ENCODE peak calls at places on chromosomes 4 and X, in seven cellular contexts. One of them, this sample, is unnamed.

GRCh38 chr4:12471193-12471592 is 1012.9 kb downstream of the RAB28 start:
- DNase-seq in activated T-cell treated with anti-CD3 and anti-CD28 coated beads, Interleukin-2, amount 50 U/mL, for 48 hours: no peak
- DNase-seq in left lung: no peak
- DNase-seq in iPS-NIHi11: no peak
- DNase-seq in AG08396: no peak
- DNase-seq in GM03348: no peak
- DNase-seq in activated naive CD4-positive, alpha-beta T cell treated with anti-CD3 and anti-CD28 coated beads, Interleukin-2, amount 10 ng/mL, durations not matched to agents 7 days and 5 days: no peak
- DNase-seq in this sample: no peak

GRCh38 chr4:184529283-184529682 is 54.9 kb upstream of the IRF2 start:
- DNase-seq in activated T-cell treated with anti-CD3 and anti-CD28 coated beads, Interleukin-2, amount 50 U/mL, for 48 hours: no peak
- DNase-seq in left lung: no peak
- DNase-seq in iPS-NIHi11: no peak
- DNase-seq in AG08396: no peak
- DNase-seq in GM03348: no peak
- DNase-seq in activated naive CD4-positive, alpha-beta T cell treated with anti-CD3 and anti-CD28 coated beads, Interleukin-2, amount 10 ng/mL, durations not matched to agents 7 days and 5 days: no peak
- DNase-seq in this sample: peak

GRCh38 chr4:187666634-187667033 is 328.9 kb upstream of the ZFP42 start:
- DNase-seq in activated T-cell treated with anti-CD3 and anti-CD28 coated beads, Interleukin-2, amount 50 U/mL, for 48 hours: no peak
- DNase-seq in left lung: no peak
- DNase-seq in iPS-NIHi11: no peak
- DNase-seq in AG08396: peak
- DNase-seq in GM03348: peak
- DNase-seq in activated naive CD4-positive, alpha-beta T cell treated with anti-CD3 and anti-CD28 coated beads, Interleukin-2, amount 10 ng/mL, durations not matched to agents 7 days and 5 days: no peak
- DNase-seq in this sample: peak

GRCh38 chr4:121642876-121643585 is 53.7 kb downstream of the ANXA5 start:
- DNase-seq in activated T-cell treated with anti-CD3 and anti-CD28 coated beads, Interleukin-2, amount 50 U/mL, for 48 hours: no peak
- DNase-seq in left lung: no peak
- DNase-seq in iPS-NIHi11: no peak
- DNase-seq in AG08396: no peak
- DNase-seq in GM03348: no peak
- DNase-seq in activated naive CD4-positive, alpha-beta T cell treated with anti-CD3 and anti-CD28 coated beads, Interleukin-2, amount 10 ng/mL, durations not matched to agents 7 days and 5 days: no peak
- DNase-seq in this sample: no peak

GRCh38 chrX:39728025-39728424 is 369.7 kb downstream of the BCOR start:
- DNase-seq in activated T-cell treated with anti-CD3 and anti-CD28 coated beads, Interleukin-2, amount 50 U/mL, for 48 hours: no peak
- DNase-seq in left lung: no peak
- DNase-seq in iPS-NIHi11: no peak
- DNase-seq in AG08396: no peak
- DNase-seq in GM03348: peak
- DNase-seq in activated naive CD4-positive, alpha-beta T cell treated with anti-CD3 and anti-CD28 coated beads, Interleukin-2, amount 10 ng/mL, durations not matched to agents 7 days and 5 days: no peak
- DNase-seq in this sample: no peak

GRCh38 chrX:109873576-109873975 is 129.3 kb upstream of the TMEM164 start:
- DNase-seq in activated T-cell treated with anti-CD3 and anti-CD28 coated beads, Interleukin-2, amount 50 U/mL, for 48 hours: no peak
- DNase-seq in left lung: no peak
- DNase-seq in iPS-NIHi11: no peak
- DNase-seq in AG08396: no peak
- DNase-seq in GM03348: no peak
- DNase-seq in activated naive CD4-positive, alpha-beta T cell treated with anti-CD3 and anti-CD28 coated beads, Interleukin-2, amount 10 ng/mL, durations not matched to agents 7 days and 5 days: no peak
- DNase-seq in this sample: no peak

GRCh38 chrX:67159437-67159836 is 384.4 kb upstream of the AR start:
- DNase-seq in activated T-cell treated with anti-CD3 and anti-CD28 coated beads, Interleukin-2, amount 50 U/mL, for 48 hours: no peak
- DNase-seq in left lung: no peak
- DNase-seq in iPS-NIHi11: no peak
- DNase-seq in AG08396: no peak
- DNase-seq in GM03348: no peak
- DNase-seq in activated naive CD4-positive, alpha-beta T cell treated with anti-CD3 and anti-CD28 coated beads, Interleukin-2, amount 10 ng/mL, durations not matched to agents 7 days and 5 days: no peak
- DNase-seq in this sample: no peak

GRCh38 chrX:16212436-16212835 is 45.2 kb downstream of the MAGEB17 start:
- DNase-seq in activated T-cell treated with anti-CD3 and anti-CD28 coated beads, Interleukin-2, amount 50 U/mL, for 48 hours: no peak
- DNase-seq in left lung: no peak
- DNase-seq in iPS-NIHi11: peak
- DNase-seq in AG08396: peak
- DNase-seq in GM03348: peak
- DNase-seq in activated naive CD4-positive, alpha-beta T cell treated with anti-CD3 and anti-CD28 coated beads, Interleukin-2, amount 10 ng/mL, durations not matched to agents 7 days and 5 days: no peak
- DNase-seq in this sample: peak

GRCh38 chrX:42375080-42375479 is 402.9 kb downstream of the PPP1R2C start:
- DNase-seq in activated T-cell treated with anti-CD3 and anti-CD28 coated beads, Interleukin-2, amount 50 U/mL, for 48 hours: no peak
- DNase-seq in left lung: no peak
- DNase-seq in iPS-NIHi11: no peak
- DNase-seq in AG08396: no peak
- DNase-seq in GM03348: no peak
- DNase-seq in activated naive CD4-positive, alpha-beta T cell treated with anti-CD3 and anti-CD28 coated beads, Interleukin-2, amount 10 ng/mL, durations not matched to agents 7 days and 5 days: no peak
- DNase-seq in this sample: no peak

GRCh38 chr4:102137217-102137616 is 208.1 kb downstream of the SLC39A8 start:
- DNase-seq in activated T-cell treated with anti-CD3 and anti-CD28 coated beads, Interleukin-2, amount 50 U/mL, for 48 hours: no peak
- DNase-seq in left lung: no peak
- DNase-seq in iPS-NIHi11: no peak
- DNase-seq in AG08396: no peak
- DNase-seq in GM03348: no peak
- DNase-seq in activated naive CD4-positive, alpha-beta T cell treated with anti-CD3 and anti-CD28 coated beads, Interleukin-2, amount 10 ng/mL, durations not matched to agents 7 days and 5 days: no peak
- DNase-seq in this sample: no peak

GRCh38 chr4:82519072-82519471 is 42.7 kb downstream of the TMEM150C start:
- DNase-seq in activated T-cell treated with anti-CD3 and anti-CD28 coated beads, Interleukin-2, amount 50 U/mL, for 48 hours: no peak
- DNase-seq in left lung: no peak
- DNase-seq in iPS-NIHi11: no peak
- DNase-seq in AG08396: no peak
- DNase-seq in GM03348: no peak
- DNase-seq in activated naive CD4-positive, alpha-beta T cell treated with anti-CD3 and anti-CD28 coated beads, Interleukin-2, amount 10 ng/mL, durations not matched to agents 7 days and 5 days: no peak
- DNase-seq in this sample: no peak

GRCh38 chr4:35465096-35465495 is 779.2 kb downstream of the ARAP2 start:
- DNase-seq in activated T-cell treated with anti-CD3 and anti-CD28 coated beads, Interleukin-2, amount 50 U/mL, for 48 hours: no peak
- DNase-seq in left lung: no peak
- DNase-seq in iPS-NIHi11: no peak
- DNase-seq in AG08396: no peak
- DNase-seq in GM03348: no peak
- DNase-seq in activated naive CD4-positive, alpha-beta T cell treated with anti-CD3 and anti-CD28 coated beads, Interleukin-2, amount 10 ng/mL, durations not matched to agents 7 days and 5 days: no peak
- DNase-seq in this sample: peak

GRCh38 chr4:76377922-76378321 is 43.0 kb downstream of the CCDC158 start:
- DNase-seq in activated T-cell treated with anti-CD3 and anti-CD28 coated beads, Interleukin-2, amount 50 U/mL, for 48 hours: peak
- DNase-seq in left lung: no peak
- DNase-seq in iPS-NIHi11: peak
- DNase-seq in AG08396: peak
- DNase-seq in GM03348: peak
- DNase-seq in activated naive CD4-positive, alpha-beta T cell treated with anti-CD3 and anti-CD28 coated beads, Interleukin-2, amount 10 ng/mL, durations not matched to agents 7 days and 5 days: peak
- DNase-seq in this sample: peak

GRCh38 chr4:55993994-55994657 is 45.4 kb downstream of the CEP135 start:
- DNase-seq in activated T-cell treated with anti-CD3 and anti-CD28 coated beads, Interleukin-2, amount 50 U/mL, for 48 hours: peak
- DNase-seq in left lung: no peak
- DNase-seq in iPS-NIHi11: no peak
- DNase-seq in AG08396: no peak
- DNase-seq in GM03348: no peak
- DNase-seq in activated naive CD4-positive, alpha-beta T cell treated with anti-CD3 and anti-CD28 coated beads, Interleukin-2, amount 10 ng/mL, durations not matched to agents 7 days and 5 days: no peak
- DNase-seq in this sample: no peak

GRCh38 chr4:162061214-162061613 is 102.6 kb downstream of the FSTL5 start:
- DNase-seq in activated T-cell treated with anti-CD3 and anti-CD28 coated beads, Interleukin-2, amount 50 U/mL, for 48 hours: no peak
- DNase-seq in left lung: no peak
- DNase-seq in iPS-NIHi11: peak
- DNase-seq in AG08396: no peak
- DNase-seq in GM03348: no peak
- DNase-seq in activated naive CD4-positive, alpha-beta T cell treated with anti-CD3 and anti-CD28 coated beads, Interleukin-2, amount 10 ng/mL, durations not matched to agents 7 days and 5 days: no peak
- DNase-seq in this sample: peak

GRCh38 chrX:109783712-109784109 is 50.7 kb upstream of the ACSL4 start:
- DNase-seq in activated T-cell treated with anti-CD3 and anti-CD28 coated beads, Interleukin-2, amount 50 U/mL, for 48 hours: no peak
- DNase-seq in left lung: no peak
- DNase-seq in iPS-NIHi11: no peak
- DNase-seq in AG08396: no peak
- DNase-seq in GM03348: no peak
- DNase-seq in activated naive CD4-positive, alpha-beta T cell treated with anti-CD3 and anti-CD28 coated beads, Interleukin-2, amount 10 ng/mL, durations not matched to agents 7 days and 5 days: no peak
- DNase-seq in this sample: no peak

GRCh38 chrX:126552313-126553022 is at the start of gene DCAF12L1:
- DNase-seq in activated T-cell treated with anti-CD3 and anti-CD28 coated beads, Interleukin-2, amount 50 U/mL, for 48 hours: no peak
- DNase-seq in left lung: peak
- DNase-seq in iPS-NIHi11: peak
- DNase-seq in AG08396: no peak
- DNase-seq in GM03348: no peak
- DNase-seq in activated naive CD4-positive, alpha-beta T cell treated with anti-CD3 and anti-CD28 coated beads, Interleukin-2, amount 10 ng/mL, durations not matched to agents 7 days and 5 days: no peak
- DNase-seq in this sample: no peak

GRCh38 chrX:125293792-125294780 is 25.6 kb upstream of the TEX13C start:
- DNase-seq in activated T-cell treated with anti-CD3 and anti-CD28 coated beads, Interleukin-2, amount 50 U/mL, for 48 hours: no peak
- DNase-seq in left lung: no peak
- DNase-seq in iPS-NIHi11: no peak
- DNase-seq in AG08396: no peak
- DNase-seq in GM03348: no peak
- DNase-seq in activated naive CD4-positive, alpha-beta T cell treated with anti-CD3 and anti-CD28 coated beads, Interleukin-2, amount 10 ng/mL, durations not matched to agents 7 days and 5 days: no peak
- DNase-seq in this sample: no peak

GRCh38 chr4:26400140-26400539 is 79.3 kb downstream of the RBPJ start:
- DNase-seq in activated T-cell treated with anti-CD3 and anti-CD28 coated beads, Interleukin-2, amount 50 U/mL, for 48 hours: no peak
- DNase-seq in left lung: no peak
- DNase-seq in iPS-NIHi11: no peak
- DNase-seq in AG08396: no peak
- DNase-seq in GM03348: no peak
- DNase-seq in activated naive CD4-positive, alpha-beta T cell treated with anti-CD3 and anti-CD28 coated beads, Interleukin-2, amount 10 ng/mL, durations not matched to agents 7 days and 5 days: no peak
- DNase-seq in this sample: no peak

GRCh38 chr4:154491341-154491679 is 289 bp downstream of the DCHS2 start:
- DNase-seq in activated T-cell treated with anti-CD3 and anti-CD28 coated beads, Interleukin-2, amount 50 U/mL, for 48 hours: no peak
- DNase-seq in left lung: no peak
- DNase-seq in iPS-NIHi11: peak
- DNase-seq in AG08396: peak
- DNase-seq in GM03348: peak
- DNase-seq in activated naive CD4-positive, alpha-beta T cell treated with anti-CD3 and anti-CD28 coated beads, Interleukin-2, amount 10 ng/mL, durations not matched to agents 7 days and 5 days: no peak
- DNase-seq in this sample: no peak

GRCh38 chr4:41420576-41420975 is 117.4 kb upstream of the LIMCH1 start:
- DNase-seq in activated T-cell treated with anti-CD3 and anti-CD28 coated beads, Interleukin-2, amount 50 U/mL, for 48 hours: no peak
- DNase-seq in left lung: no peak
- DNase-seq in iPS-NIHi11: no peak
- DNase-seq in AG08396: no peak
- DNase-seq in GM03348: no peak
- DNase-seq in activated naive CD4-positive, alpha-beta T cell treated with anti-CD3 and anti-CD28 coated beads, Interleukin-2, amount 10 ng/mL, durations not matched to agents 7 days and 5 days: no peak
- DNase-seq in this sample: no peak

GRCh38 chr4:156705291-156705690 is 266.3 kb downstream of the PDGFC start:
- DNase-seq in activated T-cell treated with anti-CD3 and anti-CD28 coated beads, Interleukin-2, amount 50 U/mL, for 48 hours: no peak
- DNase-seq in left lung: no peak
- DNase-seq in iPS-NIHi11: no peak
- DNase-seq in AG08396: no peak
- DNase-seq in GM03348: peak
- DNase-seq in activated naive CD4-positive, alpha-beta T cell treated with anti-CD3 and anti-CD28 coated beads, Interleukin-2, amount 10 ng/mL, durations not matched to agents 7 days and 5 days: no peak
- DNase-seq in this sample: no peak

GRCh38 chrX:118226060-118226428 is 109.4 kb upstream of the KLHL13 start:
- DNase-seq in activated T-cell treated with anti-CD3 and anti-CD28 coated beads, Interleukin-2, amount 50 U/mL, for 48 hours: no peak
- DNase-seq in left lung: no peak
- DNase-seq in iPS-NIHi11: peak
- DNase-seq in AG08396: no peak
- DNase-seq in GM03348: peak
- DNase-seq in activated naive CD4-positive, alpha-beta T cell treated with anti-CD3 and anti-CD28 coated beads, Interleukin-2, amount 10 ng/mL, durations not matched to agents 7 days and 5 days: no peak
- DNase-seq in this sample: peak

GRCh38 chr4:5780831-5781480 is 70.0 kb downstream of the EVC start:
- DNase-seq in activated T-cell treated with anti-CD3 and anti-CD28 coated beads, Interleukin-2, amount 50 U/mL, for 48 hours: no peak
- DNase-seq in left lung: no peak
- DNase-seq in iPS-NIHi11: no peak
- DNase-seq in AG08396: no peak
- DNase-seq in GM03348: peak
- DNase-seq in activated naive CD4-positive, alpha-beta T cell treated with anti-CD3 and anti-CD28 coated beads, Interleukin-2, amount 10 ng/mL, durations not matched to agents 7 days and 5 days: no peak
- DNase-seq in this sample: no peak

GRCh38 chr4:147325566-147325965 is 155.3 kb upstream of the EDNRA start:
- DNase-seq in activated T-cell treated with anti-CD3 and anti-CD28 coated beads, Interleukin-2, amount 50 U/mL, for 48 hours: no peak
- DNase-seq in left lung: no peak
- DNase-seq in iPS-NIHi11: no peak
- DNase-seq in AG08396: no peak
- DNase-seq in GM03348: no peak
- DNase-seq in activated naive CD4-positive, alpha-beta T cell treated with anti-CD3 and anti-CD28 coated beads, Interleukin-2, amount 10 ng/mL, durations not matched to agents 7 days and 5 days: no peak
- DNase-seq in this sample: no peak

GRCh38 chr4:153039542-153040185 is 103.5 kb downstream of the FHDC1 start:
- DNase-seq in activated T-cell treated with anti-CD3 and anti-CD28 coated beads, Interleukin-2, amount 50 U/mL, for 48 hours: no peak
- DNase-seq in left lung: no peak
- DNase-seq in iPS-NIHi11: no peak
- DNase-seq in AG08396: no peak
- DNase-seq in GM03348: no peak
- DNase-seq in activated naive CD4-positive, alpha-beta T cell treated with anti-CD3 and anti-CD28 coated beads, Interleukin-2, amount 10 ng/mL, durations not matched to agents 7 days and 5 days: no peak
- DNase-seq in this sample: peak

GRCh38 chr4:90951037-90951436 is 823.8 kb downstream of the CCSER1 start:
- DNase-seq in activated T-cell treated with anti-CD3 and anti-CD28 coated beads, Interleukin-2, amount 50 U/mL, for 48 hours: no peak
- DNase-seq in left lung: no peak
- DNase-seq in iPS-NIHi11: peak
- DNase-seq in AG08396: no peak
- DNase-seq in GM03348: no peak
- DNase-seq in activated naive CD4-positive, alpha-beta T cell treated with anti-CD3 and anti-CD28 coated beads, Interleukin-2, amount 10 ng/mL, durations not matched to agents 7 days and 5 days: no peak
- DNase-seq in this sample: peak

GRCh38 chr4:5893013-5893580 is at the start of gene CRMP1:
- DNase-seq in activated T-cell treated with anti-CD3 and anti-CD28 coated beads, Interleukin-2, amount 50 U/mL, for 48 hours: no peak
- DNase-seq in left lung: peak
- DNase-seq in iPS-NIHi11: peak
- DNase-seq in AG08396: peak
- DNase-seq in GM03348: peak
- DNase-seq in activated naive CD4-positive, alpha-beta T cell treated with anti-CD3 and anti-CD28 coated beads, Interleukin-2, amount 10 ng/mL, durations not matched to agents 7 days and 5 days: no peak
- DNase-seq in this sample: peak

GRCh38 chrX:16711219-16712115 is 1.0 kb downstream of the CTPS2 start:
- DNase-seq in activated T-cell treated with anti-CD3 and anti-CD28 coated beads, Interleukin-2, amount 50 U/mL, for 48 hours: no peak
- DNase-seq in left lung: no peak
- DNase-seq in iPS-NIHi11: peak
- DNase-seq in AG08396: no peak
- DNase-seq in GM03348: no peak
- DNase-seq in activated naive CD4-positive, alpha-beta T cell treated with anti-CD3 and anti-CD28 coated beads, Interleukin-2, amount 10 ng/mL, durations not matched to agents 7 days and 5 days: no peak
- DNase-seq in this sample: no peak

GRCh38 chrX:136200466-136200865 is 50.7 kb downstream of the MAP7D3 start:
- DNase-seq in activated T-cell treated with anti-CD3 and anti-CD28 coated beads, Interleukin-2, amount 50 U/mL, for 48 hours: no peak
- DNase-seq in left lung: no peak
- DNase-seq in iPS-NIHi11: peak
- DNase-seq in AG08396: peak
- DNase-seq in GM03348: peak
- DNase-seq in activated naive CD4-positive, alpha-beta T cell treated with anti-CD3 and anti-CD28 coated beads, Interleukin-2, amount 10 ng/mL, durations not matched to agents 7 days and 5 days: peak
- DNase-seq in this sample: peak

GRCh38 chr4:81747242-81747930 is 275.7 kb upstream of the RASGEF1B start:
- DNase-seq in activated T-cell treated with anti-CD3 and anti-CD28 coated beads, Interleukin-2, amount 50 U/mL, for 48 hours: no peak
- DNase-seq in left lung: no peak
- DNase-seq in iPS-NIHi11: no peak
- DNase-seq in AG08396: no peak
- DNase-seq in GM03348: no peak
- DNase-seq in activated naive CD4-positive, alpha-beta T cell treated with anti-CD3 and anti-CD28 coated beads, Interleukin-2, amount 10 ng/mL, durations not matched to agents 7 days and 5 days: no peak
- DNase-seq in this sample: no peak

GRCh38 chrX:111040377-111041017 is 55.5 kb upstream of the PAK3 start:
- DNase-seq in activated T-cell treated with anti-CD3 and anti-CD28 coated beads, Interleukin-2, amount 50 U/mL, for 48 hours: no peak
- DNase-seq in left lung: no peak
- DNase-seq in iPS-NIHi11: no peak
- DNase-seq in AG08396: no peak
- DNase-seq in GM03348: peak
- DNase-seq in activated naive CD4-positive, alpha-beta T cell treated with anti-CD3 and anti-CD28 coated beads, Interleukin-2, amount 10 ng/mL, durations not matched to agents 7 days and 5 days: no peak
- DNase-seq in this sample: no peak

GRCh38 chrX:11451133-11451532 is 157.9 kb downstream of the AMELX start:
- DNase-seq in activated T-cell treated with anti-CD3 and anti-CD28 coated beads, Interleukin-2, amount 50 U/mL, for 48 hours: no peak
- DNase-seq in left lung: no peak
- DNase-seq in iPS-NIHi11: no peak
- DNase-seq in AG08396: no peak
- DNase-seq in GM03348: no peak
- DNase-seq in activated naive CD4-positive, alpha-beta T cell treated with anti-CD3 and anti-CD28 coated beads, Interleukin-2, amount 10 ng/mL, durations not matched to agents 7 days and 5 days: no peak
- DNase-seq in this sample: no peak